ENCODE peak calls at places on chromosomes 3 and 15, in four cellular contexts. P, T, V and L are unnamed samples.

GRCh38 chr3:4504340-4505261 is 11.5 kb downstream of the ITPR1 start:
- DNase-seq in P (no peak), T (peak; percentile 61), V (no peak), L (no peak)

GRCh38 chr15:78691873-78692421 is 50.9 kb upstream of the CHRNB4 start:
- DNase-seq in P (no peak), T (no peak), V (no peak), L (no peak)

GRCh38 chr15:58546635-58547627 is 115.1 kb downstream of the LIPC start:
- DNase-seq in P (no peak), T (peak; percentile 53), V (peak; percentile 90), L (no peak)

GRCh38 chr3:79521221-79521848 is 246.5 kb downstream of the ROBO1 start:
- DNase-seq in P (no peak), T (peak; percentile 21), V (peak; percentile 3), L (peak; percentile 5)

GRCh38 chr3:140844072-140844471 is 97.6 kb upstream of the SLC25A36 start:
- DNase-seq in P (no peak), T (no peak), V (no peak), L (no peak)

GRCh38 chr3:128787256-128788253 is 61.6 kb downstream of the RAB7A start:
- DNase-seq in P (no peak), T (peak; percentile 47), V (peak; percentile 15), L (no peak)

GRCh38 chr15:59313703-59314332 is 58.9 kb downstream of the MYO1E start:
- DNase-seq in P (no peak), T (no peak), V (no peak), L (peak; percentile 81)

GRCh38 chr3:150599611-150600297 is 3.4 kb upstream of the SELENOT start:
- DNase-seq in P (no peak), T (no peak), V (peak; percentile 29), L (no peak)

GRCh38 chr15:33468740-33469139 is 158.0 kb downstream of the RYR3 start:
- DNase-seq in P (peak; percentile 2), T (no peak), V (no peak), L (no peak)

GRCh38 chr3:178260887-178261286 is 275.3 kb upstream of the KCNMB2 start:
- DNase-seq in P (no peak), T (peak; percentile 2), V (peak; percentile 71), L (no peak)

GRCh38 chr3:11600501-11601282 is 43.0 kb downstream of the VGLL4 start:
- DNase-seq in P (peak; percentile 66), T (no peak), V (no peak), L (no peak)

GRCh38 chr3:192653862-192654261 is 73.5 kb downstream of the FGF12 start:
- DNase-seq in P (no peak), T (no peak), V (no peak), L (no peak)

GRCh38 chr3:45599984-45600650 is 5.6 kb downstream of the LIMD1 start:
- DNase-seq in P (no peak), T (no peak), V (no peak), L (no peak)

GRCh38 chr3:128348805-128349531 is 117.7 kb downstream of the DNAJB8 start:
- DNase-seq in P (no peak), T (peak; percentile 78), V (no peak), L (no peak)

GRCh38 chr3:23904545-23904944 is 12.2 kb downstream of the NKIRAS1 start:
- DNase-seq in P (no peak), T (no peak), V (no peak), L (no peak)

GRCh38 chr3:161484226-161484625 is 12.4 kb upstream of the OTOL1 start:
- DNase-seq in P (no peak), T (no peak), V (no peak), L (no peak)

GRCh38 chr3:148882288-148882687 is 17.2 kb downstream of the CPA3 start:
- DNase-seq in P (no peak), T (no peak), V (no peak), L (no peak)

GRCh38 chr3:48112813-48113212 is 75.4 kb downstream of the CDC25A start:
- DNase-seq in P (no peak), T (peak; percentile 62), V (no peak), L (no peak)

GRCh38 chr3:177731644-177732268 is 534.5 kb upstream of the TBL1XR1 start:
- DNase-seq in P (no peak), T (no peak), V (no peak), L (no peak)

GRCh38 chr3:157333551-157333991 is 103.1 kb upstream of the PTX3 start:
- DNase-seq in P (no peak), T (no peak), V (no peak), L (no peak)

GRCh38 chr3:161349529-161350278 is 21.6 kb downstream of the SPTSSB start:
- DNase-seq in P (no peak), T (no peak), V (no peak), L (no peak)

GRCh38 chr15:57500256-57500655 is 91.4 kb upstream of the MYZAP start:
- DNase-seq in P (no peak), T (no peak), V (no peak), L (no peak)

GRCh38 chr15:57503051-57503702 is 88.5 kb upstream of the MYZAP start:
- DNase-seq in P (no peak), T (no peak), V (peak; percentile 62), L (no peak)

GRCh38 chr15:57503911-57504598 is 87.6 kb upstream of the MYZAP start:
- DNase-seq in P (no peak), T (peak; percentile 37), V (no peak), L (no peak)

GRCh38 chr15:57502116-57502515 is 89.6 kb upstream of the MYZAP start:
- DNase-seq in P (no peak), T (no peak), V (no peak), L (no peak)

DNA sequence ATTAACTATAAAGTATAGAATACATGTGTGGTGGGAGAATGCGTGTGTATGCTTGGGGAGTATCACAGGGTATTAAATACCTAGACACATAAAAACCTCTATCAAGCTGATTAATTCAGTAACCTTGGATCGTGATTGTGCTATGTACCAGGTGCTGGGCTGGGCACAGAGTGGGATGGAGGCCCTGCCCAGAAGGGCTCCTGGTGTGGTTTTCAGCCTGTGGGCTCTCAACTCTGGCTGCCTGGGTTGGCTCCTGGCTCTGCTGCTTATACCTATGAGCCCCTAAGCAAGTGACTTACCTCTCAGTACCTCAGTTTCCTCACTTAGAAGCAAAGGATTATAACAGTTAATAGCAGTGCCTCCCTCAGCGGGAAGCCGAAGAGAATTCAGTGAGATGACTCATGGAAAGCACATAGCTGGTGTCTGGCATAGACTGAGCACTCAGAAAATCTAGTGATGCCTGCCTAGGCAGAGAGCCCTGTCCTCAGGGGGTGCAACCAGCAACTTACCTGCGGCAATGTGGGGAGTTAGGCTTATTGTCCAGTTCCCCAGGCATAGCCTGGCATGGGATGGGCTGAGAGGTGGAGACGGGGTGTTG is 90.6 kb upstream of the MYZAP start:
- DNase-seq in P (no peak), T (no peak), V (no peak), L (no peak)
- TF ChIP-seq NRF1 in P (no peak), T (no peak), V (no peak), L (no peak)

DNA sequence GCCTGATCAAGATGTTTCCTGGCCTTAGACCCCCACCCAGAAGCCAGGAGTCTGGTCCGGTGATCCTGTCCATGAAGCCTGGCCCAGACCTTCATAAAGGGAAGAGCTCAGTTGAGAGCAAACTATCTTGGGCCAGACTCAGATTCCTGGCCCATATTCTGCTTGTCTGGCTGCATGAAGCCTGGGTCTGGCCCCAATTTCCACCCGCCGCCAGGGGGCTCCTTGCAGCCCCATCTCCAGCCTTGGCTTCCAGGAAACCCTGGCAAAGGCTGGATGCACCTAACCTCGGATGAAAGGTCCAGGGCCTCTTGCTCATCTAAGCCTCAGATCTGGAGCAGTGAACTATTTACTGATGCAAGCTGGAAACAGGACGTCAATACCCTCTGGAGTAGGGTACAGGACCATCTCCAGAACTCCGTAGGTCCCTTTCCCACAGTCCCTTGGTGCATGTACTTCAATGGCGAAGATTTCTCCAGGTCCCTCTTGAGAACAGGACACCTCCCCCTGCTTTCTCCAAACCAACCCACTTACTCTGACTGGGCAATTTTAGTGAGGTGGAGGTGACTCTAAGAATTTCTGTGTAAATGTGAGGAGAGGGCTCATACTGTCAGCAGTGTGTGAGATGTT is 5.6 kb downstream of the FOXL2 start:
- DNase-seq in P (no peak), T (peak; percentile 74), V (peak; percentile 74), L (no peak)
- TF ChIP-seq NRF1 in P (no peak), T (no peak), V (no peak), L (no peak)

GRCh38 chr3:59245879-59246501 is 196.2 kb upstream of the CFAP20DC start:
- DNase-seq in P (no peak), T (no peak), V (no peak), L (no peak)
- TF ChIP-seq NRF1 in P (no peak), T (no peak), V (no peak), L (no peak)

GRCh38 chr15:68387288-68388143 is 44.4 kb downstream of the ITGA11 start:
- DNase-seq in P (no peak), T (no peak), V (no peak), L (no peak)

GRCh38 chr15:68389936-68390790 is 41.8 kb downstream of the ITGA11 start:
- DNase-seq in P (no peak), T (no peak), V (no peak), L (peak; percentile 37)

GRCh38 chr15:68386587-68387287 is 45.2 kb downstream of the ITGA11 start:
- DNase-seq in P (no peak), T (no peak), V (no peak), L (no peak)

GRCh38 chr15:68389041-68389930 is 42.7 kb downstream of the ITGA11 start:
- DNase-seq in P (no peak), T (no peak), V (no peak), L (no peak)

GRCh38 chr15:68391084-68391483 is 40.9 kb downstream of the ITGA11 start:
- DNase-seq in P (no peak), T (no peak), V (no peak), L (no peak)
- TF ChIP-seq NRF1 in P (no peak), T (no peak), V (no peak), L (no peak)